ENCODE peak calls at places on chromosomes 5 and 9, in five cellular contexts. X is hepatocyte, Z is MM.1S, T is IMR-90, C is PC-9. B is an unnamed sample. For H4K20me1, the result is how much of the 10 kb centered on the place peaks cover.

GRCh38 chr5:135042595-135042994 is 8.6 kb upstream of the PITX1 start:
- DNase-seq in X (no peak), Z (no peak), T (no peak), C (no peak), B (no peak)

GRCh38 chr9:134996591-134997530 is 79.1 kb upstream of the FCN1 start:
- DNase-seq in X (no peak), Z (no peak), T (no peak), C (no peak), B (no peak)

GRCh38 chr5:80793354-80793753 is 138.6 kb upstream of the DHFR start:
- DNase-seq in X (no peak), Z (no peak), T (no peak), C (no peak), B (no peak)

GRCh38 chr9:115262477-115262876 is 144.5 kb upstream of the TNC start:
- DNase-seq in X (peak), Z (peak), T (peak), C (peak), B (peak)

GRCh38 chr5:124996764-124997077 is 250.3 kb upstream of the ZNF608 start:
- DNase-seq in X (no peak), Z (no peak), T (peak), C (peak), B (peak)

GRCh38 chr5:54103871-54104270 is 206.5 kb downstream of the ARL15 start:
- DNase-seq in X (no peak), Z (no peak), T (no peak), C (no peak), B (no peak)

GRCh38 chr9:89483592-89484474 is 14.1 kb downstream of the SEMA4D start:
- DNase-seq in X (no peak), Z (no peak), T (no peak), C (no peak), B (no peak)

GRCh38 chr9:5633243-5633642 is 4.3 kb downstream of the RIC1 start:
- DNase-seq in X (peak), Z (no peak), T (peak), C (peak), B (peak)

GRCh38 chr5:78985407-78986223 is 505 bp upstream of the ARSB start:
- DNase-seq in X (peak), Z (peak), T (peak), C (no peak), B (peak)

GRCh38 chr5:154477382-154478223 is 424 bp downstream of the HAND1 start:
- DNase-seq in X (peak), Z (no peak), T (peak), C (no peak), B (no peak)

GRCh38 chr5:54115768-54116403 is 194.5 kb downstream of the ARL15 start:
- DNase-seq in X (no peak), Z (no peak), T (peak), C (no peak), B (no peak)

DNA sequence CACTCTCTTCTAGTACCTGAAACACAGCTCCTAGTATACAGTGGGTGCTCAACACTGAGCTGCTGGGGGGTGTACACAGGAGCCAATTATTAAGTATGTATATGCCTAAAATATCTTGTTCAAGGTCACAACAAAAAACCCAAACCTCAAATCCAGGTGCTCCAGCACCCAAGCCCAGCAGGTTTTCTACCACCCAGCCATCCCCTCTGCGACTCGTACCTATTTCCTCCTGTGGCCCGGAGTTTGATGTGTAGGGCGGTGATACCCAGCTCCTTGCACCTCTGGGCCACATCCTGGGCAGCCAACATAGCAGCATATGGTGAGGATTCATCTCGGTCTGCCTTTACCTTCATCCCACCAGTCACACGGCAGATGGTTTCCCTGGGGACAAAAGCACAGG is 3.0 kb downstream of the RPS14 start:
- DNase-seq in X (no peak), Z (no peak), T (no peak), C (no peak), B (no peak)
- H4K20me1 ChIP-seq in X (under half), Z (under half), T (half or more), C (half or more), B (half or more)

GRCh38 chr9:126635661-126636439 is 22.1 kb downstream of the LMX1B start:
- DNase-seq in X (no peak), Z (no peak), T (no peak), C (no peak), B (no peak)
- H4K20me1 ChIP-seq in X (under half), Z (under half), T (under half), C (under half), B (under half)

GRCh38 chr9:133117271-133118178 is 3.5 kb downstream of the RALGDS start:
- DNase-seq in X (no peak), Z (no peak), T (no peak), C (no peak), B (peak)

GRCh38 chr9:133119461-133120342 is 1.3 kb downstream of the RALGDS start:
- DNase-seq in X (peak), Z (no peak), T (peak), C (no peak), B (no peak)

GRCh38 chr9:133118568-133118967 is 2.5 kb downstream of the RALGDS start:
- DNase-seq in X (no peak), Z (no peak), T (no peak), C (no peak), B (no peak)

GRCh38 chr9:133118179-133118520 is 2.9 kb downstream of the RALGDS start:
- DNase-seq in X (no peak), Z (no peak), T (no peak), C (no peak), B (no peak)

GRCh38 chr9:133119039-133119438 is 2.0 kb downstream of the RALGDS start:
- DNase-seq in X (no peak), Z (no peak), T (no peak), C (no peak), B (no peak)
- H4K20me1 ChIP-seq in X (half or more), Z (under half), T (half or more), C (under half), B (half or more)

DNA sequence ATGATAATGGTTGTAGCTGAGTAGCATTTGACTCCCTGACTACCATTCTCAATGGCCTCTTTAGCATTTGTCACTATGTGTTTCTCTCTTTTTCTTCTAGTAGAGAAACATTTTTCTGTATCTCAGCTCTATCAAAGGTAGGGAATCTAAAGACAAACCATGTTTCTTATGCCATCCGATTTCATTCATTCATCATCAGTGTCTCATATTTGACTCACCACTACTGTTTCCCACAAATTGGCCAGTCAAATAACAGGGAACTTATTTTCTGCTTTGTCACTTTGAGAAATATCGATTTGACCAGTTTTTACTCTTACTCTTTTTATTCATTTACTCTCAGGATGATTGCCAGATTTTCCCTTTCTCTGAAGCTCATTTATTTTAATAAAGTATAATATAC is 282.3 kb downstream of the TMEM167A start:
- DNase-seq in X (no peak), Z (no peak), T (no peak), C (no peak), B (no peak)
- H4K20me1 ChIP-seq in X (under half), Z (under half), T (under half), C (under half), B (under half)

GRCh38 chr9:125140576-125140975 is 2.8 kb downstream of the SCAI start:
- DNase-seq in X (no peak), Z (no peak), T (no peak), C (no peak), B (no peak)
- H4K20me1 ChIP-seq in X (under half), Z (under half), T (under half), C (under half), B (under half)

GRCh38 chr5:10702911-10703491 is 58.0 kb downstream of the DAP start:
- DNase-seq in X (peak), Z (no peak), T (peak), C (peak), B (peak)

GRCh38 chr5:10706326-10706725 is 54.7 kb downstream of the DAP start:
- DNase-seq in X (no peak), Z (no peak), T (no peak), C (no peak), B (no peak)

GRCh38 chr5:10703676-10704075 is 57.4 kb downstream of the DAP start:
- DNase-seq in X (no peak), Z (no peak), T (no peak), C (peak), B (no peak)

GRCh38 chr5:10705736-10706135 is 55.3 kb downstream of the DAP start:
- DNase-seq in X (no peak), Z (no peak), T (peak), C (peak), B (peak)

GRCh38 chr5:10704949-10705621 is 55.9 kb downstream of the DAP start:
- DNase-seq in X (no peak), Z (no peak), T (peak), C (peak), B (peak)
- H4K20me1 ChIP-seq in X (under half), Z (under half), T (under half), C (under half), B (half or more)

GRCh38 chr9:136826188-136826541 is 16.1 kb upstream of the AJM1 start:
- DNase-seq in X (no peak), Z (no peak), T (no peak), C (peak), B (no peak)

GRCh38 chr9:136827794-136828473 is 14.3 kb upstream of the AJM1 start:
- DNase-seq in X (no peak), Z (no peak), T (no peak), C (peak), B (no peak)

GRCh38 chr9:136825295-136826187 is 16.7 kb upstream of the AJM1 start:
- DNase-seq in X (no peak), Z (no peak), T (no peak), C (peak), B (no peak)

GRCh38 chr9:136828474-136829140 is 13.7 kb upstream of the AJM1 start:
- DNase-seq in X (no peak), Z (no peak), T (no peak), C (peak), B (no peak)

DNA sequence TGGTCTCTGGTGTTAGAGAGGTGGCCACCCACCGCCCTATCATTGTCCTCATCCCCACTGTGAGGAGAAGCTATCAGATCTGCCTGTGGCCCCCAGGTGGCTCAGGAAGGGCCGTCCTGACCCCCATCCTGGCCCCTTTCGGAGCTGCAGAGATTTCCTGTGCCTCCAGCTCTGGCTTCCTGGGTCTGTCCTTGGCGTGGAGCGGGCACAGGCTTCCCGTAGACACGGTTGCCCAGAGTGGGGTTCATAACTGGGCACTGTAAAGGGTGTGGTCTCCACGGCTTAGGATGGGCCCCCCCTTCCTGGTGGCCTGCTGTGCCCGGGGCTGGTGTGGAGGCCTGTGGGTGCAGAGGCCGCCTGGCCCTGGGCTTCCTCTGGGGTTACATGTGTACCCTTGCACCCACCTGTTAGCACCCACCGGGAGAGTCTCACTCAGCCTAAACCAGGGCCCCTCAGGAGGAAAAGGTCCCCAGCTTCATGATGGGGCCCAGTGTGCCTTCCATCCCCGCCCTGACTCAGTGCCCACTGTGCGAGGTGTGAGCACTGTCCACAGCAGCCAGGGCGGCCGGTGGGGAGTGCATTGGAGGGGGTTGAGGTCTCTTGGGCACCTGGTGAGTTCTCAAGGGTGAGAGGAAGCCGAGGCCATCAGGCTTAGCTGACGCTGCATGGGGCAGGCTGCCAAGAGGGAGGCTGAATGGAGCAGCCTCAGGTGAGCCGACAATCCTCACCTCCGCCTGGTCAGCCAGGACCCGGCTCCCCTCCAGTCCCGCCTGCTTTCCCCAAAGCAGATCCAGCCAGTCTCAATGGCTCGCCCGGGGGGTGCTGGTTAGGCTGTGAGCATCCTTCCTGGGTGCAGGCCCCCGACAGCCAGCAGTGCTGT is 15.3 kb upstream of the AJM1 start:
- DNase-seq in X (no peak), Z (no peak), T (no peak), C (peak), B (no peak)
- H4K20me1 ChIP-seq in X (under half), Z (under half), T (under half), C (under half), B (under half)

GRCh38 chr9:131470581-131470991 is 32.1 kb upstream of the POMT1 start:
- DNase-seq in X (no peak), Z (no peak), T (no peak), C (no peak), B (no peak)

GRCh38 chr9:131469951-131470350 is 32.8 kb upstream of the POMT1 start:
- DNase-seq in X (no peak), Z (no peak), T (no peak), C (no peak), B (no peak)

GRCh38 chr9:131469369-131469768 is 33.3 kb upstream of the POMT1 start:
- DNase-seq in X (no peak), Z (no peak), T (no peak), C (no peak), B (no peak)

GRCh38 chr9:131467214-131467935 is 35.3 kb upstream of the POMT1 start:
- DNase-seq in X (no peak), Z (no peak), T (no peak), C (no peak), B (no peak)

GRCh38 chr9:131468031-131468430 is 34.7 kb upstream of the POMT1 start:
- DNase-seq in X (no peak), Z (no peak), T (no peak), C (no peak), B (no peak)
- H4K20me1 ChIP-seq in X (under half), Z (under half), T (under half), C (half or more), B (half or more)

B was measured in astrocyte.